ENCODE peak calls at places on chromosome 11, in four cellular contexts. One of them, this sample, is unnamed.

GRCh38 chr11:1744879-1745700 is 5.3 kb downstream of the IFITM10 start:
- DNase-seq in K562: no peak
- DNase-seq in GM23338: no peak
- DNase-seq in GM12878: no peak
- DNase-seq in this sample: no peak

GRCh38 chr11:88596786-88597185 is 259.2 kb upstream of the CTSC start:
- DNase-seq in GM23338: no peak
- DNase-seq in GM12878: no peak
- DNase-seq in K562: no peak
- DNase-seq in this sample: no peak

GRCh38 chr11:78168539-78169477 is 19.6 kb downstream of the KCTD21 start:
- DNase-seq in GM23338: no peak
- DNase-seq in K562: no peak
- DNase-seq in GM12878: no peak
- DNase-seq in this sample: no peak

GRCh38 chr11:11178671-11179070 is 174.4 kb downstream of the CSNK2A3 start:
- DNase-seq in GM12878: no peak
- DNase-seq in GM23338: no peak
- DNase-seq in K562: no peak
- DNase-seq in this sample: no peak

GRCh38 chr11:123654566-123655081 is at the start of gene SCN3B:
- DNase-seq in GM23338: peak; percentile 90
- DNase-seq in K562: peak; percentile 94
- DNase-seq in GM12878: no peak
- DNase-seq in this sample: no peak

GRCh38 chr11:28518825-28519224 is 410.6 kb downstream of the METTL15 start:
- DNase-seq in GM23338: no peak
- DNase-seq in GM12878: no peak
- DNase-seq in K562: no peak
- DNase-seq in this sample: no peak

GRCh38 chr11:119258180-119258579 is 52.0 kb downstream of the CBL start:
- DNase-seq in GM23338: peak; percentile 32
- DNase-seq in K562: no peak
- DNase-seq in GM12878: no peak
- DNase-seq in this sample: no peak

GRCh38 chr11:72591785-72592490 is 82.3 kb downstream of the PDE2A start:
- DNase-seq in GM23338: no peak
- DNase-seq in GM12878: no peak
- DNase-seq in K562: no peak
- DNase-seq in this sample: no peak

GRCh38 chr11:77113382-77114088 is 10.9 kb downstream of the OMP start:
- DNase-seq in GM23338: peak; percentile 86
- DNase-seq in GM12878: no peak
- DNase-seq in K562: peak; percentile 66
- DNase-seq in this sample: peak; percentile 21

GRCh38 chr11:30424336-30424735 is 101.4 kb downstream of the ARL14EP start:
- DNase-seq in GM23338: no peak
- DNase-seq in GM12878: no peak
- DNase-seq in K562: no peak
- DNase-seq in this sample: no peak

GRCh38 chr11:72753341-72754148 is 1.3 kb upstream of the ARAP1 start:
- DNase-seq in GM12878: no peak
- DNase-seq in K562: no peak
- DNase-seq in GM23338: no peak
- DNase-seq in this sample: no peak

GRCh38 chr11:100821198-100821597 is 134.1 kb downstream of the ARHGAP42 start:
- DNase-seq in K562: no peak
- DNase-seq in GM23338: peak; percentile 48
- DNase-seq in GM12878: no peak
- DNase-seq in this sample: no peak

GRCh38 chr11:64801591-64802369 is 1.2 kb downstream of the MAP4K2 start:
- DNase-seq in GM23338: no peak
- DNase-seq in K562: no peak
- DNase-seq in GM12878: no peak
- DNase-seq in this sample: no peak

GRCh38 chr11:57325735-57326048 is 940 bp upstream of the TNKS1BP1 start:
- DNase-seq in GM12878: no peak
- DNase-seq in GM23338: no peak
- DNase-seq in K562: no peak
- DNase-seq in this sample: no peak

GRCh38 chr11:77019976-77020591 is 14.1 kb upstream of the B3GNT6 start:
- DNase-seq in GM12878: no peak
- DNase-seq in K562: no peak
- DNase-seq in GM23338: no peak
- DNase-seq in this sample: no peak

GRCh38 chr11:94658386-94658785 is 91.2 kb downstream of the PIWIL4 start:
- DNase-seq in GM23338: no peak
- DNase-seq in K562: no peak
- DNase-seq in GM12878: no peak
- DNase-seq in this sample: no peak

GRCh38 chr11:80846442-80846841 is 1405.6 kb upstream of the TENM4 start:
- DNase-seq in GM23338: no peak
- DNase-seq in K562: no peak
- DNase-seq in GM12878: no peak
- DNase-seq in this sample: no peak

GRCh38 chr11:108218912-108219783 is 3.3 kb downstream of the NPAT start:
- DNase-seq in GM12878: no peak
- DNase-seq in GM23338: peak; percentile 63
- DNase-seq in K562: no peak
- DNase-seq in this sample: no peak

GRCh38 chr11:27971256-27971655 is 136.7 kb downstream of the KIF18A start:
- DNase-seq in K562: no peak
- DNase-seq in GM12878: no peak
- DNase-seq in GM23338: no peak
- DNase-seq in this sample: no peak

GRCh38 chr11:112728288-112728687 is 232.9 kb upstream of the NCAM1 start:
- DNase-seq in GM12878: no peak
- DNase-seq in K562: no peak
- DNase-seq in GM23338: no peak
- DNase-seq in this sample: no peak

GRCh38 chr11:108092134-108092533 is 29.2 kb upstream of the ACAT1 start:
- DNase-seq in GM23338: no peak
- DNase-seq in K562: no peak
- DNase-seq in GM12878: no peak
- DNase-seq in this sample: no peak

GRCh38 chr11:96052921-96053631 is 129.2 kb upstream of the MTMR2 start:
- DNase-seq in GM23338: no peak
- DNase-seq in GM12878: peak; percentile 53
- DNase-seq in K562: no peak
- DNase-seq in this sample: no peak

GRCh38 chr11:114180301-114181055 is 115.7 kb upstream of the NNMT start:
- DNase-seq in K562: no peak
- DNase-seq in GM12878: no peak
- DNase-seq in GM23338: peak; percentile 74
- DNase-seq in this sample: no peak

GRCh38 chr11:27616711-27617110 is 83.5 kb downstream of the BDNF start:
- DNase-seq in K562: no peak
- DNase-seq in GM23338: peak; percentile 24
- DNase-seq in GM12878: no peak
- DNase-seq in this sample: no peak

GRCh38 chr11:35148163-35148562 is 9.2 kb downstream of the CD44 start:
- DNase-seq in K562: no peak
- DNase-seq in GM23338: peak; percentile 17
- DNase-seq in GM12878: no peak
- DNase-seq in this sample: no peak

GRCh38 chr11:38824573-38824972 is 2226.5 kb upstream of the RAG2 start:
- DNase-seq in K562: no peak
- DNase-seq in GM12878: no peak
- DNase-seq in GM23338: peak; percentile 47
- DNase-seq in this sample: no peak

GRCh38 chr11:76736773-76737495 is 46.2 kb upstream of the TSKU start:
- DNase-seq in GM12878: no peak
- DNase-seq in K562: no peak
- DNase-seq in GM23338: no peak
- DNase-seq in this sample: no peak

GRCh38 chr11:124865902-124866851 is 945 bp downstream of the ROBO3 start:
- DNase-seq in GM23338: peak; percentile 69
- DNase-seq in K562: peak; percentile 85
- DNase-seq in GM12878: no peak
- DNase-seq in this sample: peak; percentile 24

GRCh38 chr11:113906038-113906437 is 1.4 kb downstream of the HTR3B start:
- DNase-seq in K562: no peak
- DNase-seq in GM12878: no peak
- DNase-seq in GM23338: peak; percentile 81
- DNase-seq in this sample: no peak

GRCh38 chr11:1765871-1766718 is 2.4 kb upstream of the CTSD start:
- DNase-seq in GM12878: no peak
- DNase-seq in K562: no peak
- DNase-seq in GM23338: peak; percentile 78
- DNase-seq in this sample: no peak

GRCh38 chr11:72239296-72239848 is 4.6 kb downstream of the PHOX2A start:
- DNase-seq in GM23338: peak; percentile 78
- DNase-seq in K562: no peak
- DNase-seq in GM12878: no peak
- DNase-seq in this sample: no peak

GRCh38 chr11:130561441-130561881 is 113.0 kb downstream of the ADAMTS15 start:
- DNase-seq in GM12878: no peak
- DNase-seq in K562: no peak
- DNase-seq in GM23338: no peak
- DNase-seq in this sample: no peak

GRCh38 chr11:94241896-94242295 is 62.5 kb upstream of the IZUMO1R start:
- DNase-seq in GM23338: no peak
- DNase-seq in K562: no peak
- DNase-seq in GM12878: no peak
- DNase-seq in this sample: no peak

GRCh38 chr11:61477734-61478148 is 30.8 kb upstream of the LRRC10B start:
- DNase-seq in GM23338: peak; percentile 82
- DNase-seq in K562: peak; percentile 82
- DNase-seq in GM12878: no peak
- DNase-seq in this sample: no peak

GRCh38 chr11:132876301-132877071 is 655.8 kb downstream of the OPCML start:
- DNase-seq in K562: no peak
- DNase-seq in GM12878: no peak
- DNase-seq in GM23338: no peak
- DNase-seq in this sample: no peak

GRCh38 chr11:120029321-120029720 is 108.6 kb downstream of the TRIM29 start:
- DNase-seq in GM23338: no peak
- DNase-seq in K562: no peak
- DNase-seq in GM12878: no peak
- DNase-seq in this sample: no peak

DNA sequence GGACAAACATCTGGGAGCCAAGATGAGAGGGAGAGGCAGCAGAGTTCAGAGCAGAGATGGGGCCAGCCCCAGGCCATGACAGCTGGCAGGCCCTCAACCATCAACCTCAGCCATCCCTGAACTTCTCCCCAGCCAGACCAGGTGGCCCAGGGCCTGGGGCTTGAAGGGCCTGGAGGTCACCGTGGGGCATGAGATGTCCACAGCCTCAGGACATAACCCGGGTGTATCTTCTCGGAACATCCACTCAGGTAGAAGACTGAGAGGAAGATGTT is 12.4 kb upstream of the SLC39A13 start:
- DNase-seq in GM23338: no peak
- DNase-seq in K562: no peak
- DNase-seq in GM12878: no peak
- DNase-seq in this sample: no peak
- H3K27ac ChIP-seq in GM23338: no peak overlapping the region
- H3K27ac ChIP-seq in K562: no peak overlapping the region
- H3K27ac ChIP-seq in GM12878: no peak overlapping the region
- H3K27ac ChIP-seq in this sample: peak overlapping the region; percentile 100

GRCh38 chr11:62841361-62842170 is 2.2 kb upstream of the WDR74 start:
- DNase-seq in GM12878: peak; percentile 100
- DNase-seq in GM23338: peak; percentile 98
- DNase-seq in K562: peak; percentile 83
- DNase-seq in this sample: peak; percentile 95
- TF ChIP-seq REST in GM12878: peak; percentile 40
- TF ChIP-seq REST in GM23338: no peak
- TF ChIP-seq REST in K562: peak; percentile 92
- TF ChIP-seq REST in this sample: peak; percentile 60

GRCh38 chr11:115255006-115255762 is 249.0 kb downstream of the CADM1 start:
- DNase-seq in K562: no peak
- DNase-seq in GM12878: no peak
- DNase-seq in GM23338: no peak
- DNase-seq in this sample: no peak

GRCh38 chr11:115256326-115257197 is 247.7 kb downstream of the CADM1 start:
- DNase-seq in GM23338: peak; percentile 39
- DNase-seq in GM12878: peak; percentile 21
- DNase-seq in K562: no peak
- DNase-seq in this sample: no peak

GRCh38 chr11:115257286-115258077 is 246.7 kb downstream of the CADM1 start:
- DNase-seq in GM23338: peak; percentile 75
- DNase-seq in GM12878: no peak
- DNase-seq in K562: no peak
- DNase-seq in this sample: no peak

DNA sequence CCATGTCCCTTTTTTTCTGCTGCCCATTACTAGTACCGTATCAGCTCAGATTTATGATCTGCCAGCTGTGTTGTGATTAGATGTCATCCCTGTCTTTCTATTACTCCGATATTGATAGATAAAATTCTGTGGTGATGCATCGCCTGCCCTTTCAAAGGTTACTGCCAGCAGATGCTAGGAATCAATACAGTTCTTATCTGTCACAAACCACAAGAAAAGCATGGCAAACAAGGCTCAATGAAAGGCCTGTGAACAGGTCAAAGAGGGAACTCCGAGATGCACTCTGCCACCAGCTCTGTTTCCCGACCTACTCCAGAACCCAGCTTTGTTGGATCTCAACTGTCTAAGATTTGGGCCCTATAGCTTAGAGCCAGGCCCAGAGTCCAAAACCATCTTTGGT is 246.0 kb downstream of the CADM1 start:
- DNase-seq in K562: no peak
- DNase-seq in GM12878: no peak
- DNase-seq in GM23338: no peak
- DNase-seq in this sample: no peak
- H3K27ac ChIP-seq in K562: no peak overlapping the region
- H3K27ac ChIP-seq in GM12878: no peak overlapping the region
- H3K27ac ChIP-seq in GM23338: no peak overlapping the region
- H3K27ac ChIP-seq in this sample: no peak overlapping the region

GRCh38 chr11:60348116-60348515 is 21.1 kb downstream of the MS4A6E start:
- DNase-seq in GM12878: no peak
- DNase-seq in K562: no peak
- DNase-seq in GM23338: peak; percentile 51
- DNase-seq in this sample: no peak
- TF ChIP-seq REST in GM12878: no peak
- TF ChIP-seq REST in K562: no peak
- TF ChIP-seq REST in GM23338: no peak
- TF ChIP-seq REST in this sample: no peak

This sample was measured in HL-60.